ENCODE peak calls at places on chromosomes 12 and 14, in seven cellular contexts. P is sigmoid colon, Z is transverse colon, K is suprapubic skin, O is HCT116, J is breast epithelium, L is stomach. A is an unnamed sample.

GRCh38 chr12:55996201-55996714 is 818 bp upstream of the SUOX start:
- DNase-seq in O (no peak), Z (peak; percentile 67), K (no peak), P (peak; percentile 79), J (peak; percentile 39), L (peak; percentile 67), A (no peak)

GRCh38 chr12:53231859-53232640 is at the start of gene RARG:
- DNase-seq in K (peak; percentile 84), J (peak; percentile 83), Z (peak; percentile 71), O (no peak), P (peak; percentile 85), L (peak; percentile 63), A (peak; percentile 91)

GRCh38 chr12:53234236-53234635 is 2.2 kb upstream of the RARG start:
- DNase-seq in L (no peak), J (no peak), K (no peak), Z (peak; percentile 43), O (no peak), P (no peak), A (peak; percentile 75)

GRCh38 chr14:54756656-54757392 is 145.8 kb downstream of the GCH1 start:
- DNase-seq in L (no peak), O (no peak), P (no peak), K (peak; percentile 11), Z (no peak), J (no peak), A (no peak)

GRCh38 chr12:3273409-3273853 is 196.3 kb downstream of the TSPAN9 start:
- DNase-seq in K (no peak), L (no peak), P (no peak), Z (no peak), J (no peak), O (peak; percentile 7), A (no peak)

GRCh38 chr12:101945361-101946232 is 68.2 kb downstream of the DRAM1 start:
- DNase-seq in K (no peak), P (no peak), O (no peak), L (peak; percentile 28), Z (peak; percentile 13), J (no peak), A (no peak)

GRCh38 chr12:47808049-47808448 is 11.7 kb downstream of the HDAC7 start:
- DNase-seq in P (peak; percentile 83), L (no peak), K (no peak), J (no peak), Z (peak; percentile 79), O (no peak), A (no peak)

GRCh38 chr14:41303506-41303905 is 303.2 kb upstream of the LRFN5 start:
- DNase-seq in K (no peak), J (no peak), P (no peak), Z (no peak), L (no peak), O (no peak), A (no peak)

GRCh38 chr12:100460702-100461101 is 13.0 kb upstream of the NR1H4 start:
- DNase-seq in Z (no peak), P (no peak), J (no peak), L (no peak), K (no peak), O (no peak), A (no peak)

GRCh38 chr14:80538633-80539375 is 327.5 kb upstream of the DIO2 start:
- DNase-seq in J (no peak), Z (no peak), P (no peak), K (no peak), O (no peak), L (no peak), A (no peak)

GRCh38 chr12:113060336-113060960 is 3.9 kb downstream of the DTX1 start:
- DNase-seq in K (no peak), O (no peak), Z (no peak), P (no peak), L (no peak), J (no peak), A (no peak)

GRCh38 chr12:2640709-2641108 is 154.1 kb upstream of the FKBP4 start:
- DNase-seq in K (peak; percentile 76), P (peak; percentile 75), J (no peak), O (peak; percentile 81), L (peak; percentile 33), Z (peak; percentile 11), A (no peak)

GRCh38 chr14:75452900-75453816 is 25.3 kb downstream of the JDP2 start:
- DNase-seq in L (no peak), O (no peak), K (no peak), P (peak; percentile 92), J (peak; percentile 88), Z (peak; percentile 50), A (no peak)

GRCh38 chr12:30996255-30996654 is 69.7 kb downstream of the TSPAN11 start:
- DNase-seq in P (no peak), Z (no peak), K (no peak), L (no peak), O (no peak), J (no peak), A (no peak)

GRCh38 chr14:60760648-60761364 is 26.2 kb downstream of the MNAT1 start:
- DNase-seq in Z (no peak), O (peak; percentile 71), K (no peak), L (no peak), P (no peak), J (no peak), A (no peak)

GRCh38 chr14:38207830-38208815 is at the start of gene SSTR1:
- DNase-seq in J (no peak), P (no peak), Z (peak; percentile 89), K (no peak), L (peak; percentile 94), O (no peak), A (no peak)

GRCh38 chr12:116601524-116601923 is 42.3 kb downstream of the MAP1LC3B2 start:
- DNase-seq in Z (no peak), L (no peak), O (no peak), K (no peak), J (no peak), P (no peak), A (no peak)

GRCh38 chr14:44291516-44291915 is 215.6 kb downstream of the FSCB start:
- DNase-seq in L (no peak), K (no peak), J (no peak), P (no peak), Z (no peak), O (no peak), A (no peak)

GRCh38 chr12:92530706-92531105 is 172.1 kb upstream of the PLEKHG7 start:
- DNase-seq in J (no peak), O (no peak), L (no peak), Z (no peak), P (no peak), K (no peak), A (no peak)

GRCh38 chr12:112172556-112173324 is 47.4 kb downstream of the TRAFD1 start:
- DNase-seq in K (no peak), P (peak; percentile 56), O (no peak), Z (no peak), J (no peak), L (no peak), A (no peak)

GRCh38 chr14:90538095-90538494 is 141.3 kb downstream of the CALM1 start:
- DNase-seq in Z (no peak), K (no peak), O (no peak), P (no peak), J (no peak), L (no peak), A (no peak)

GRCh38 chr12:57765003-57765697 is 1.7 kb downstream of the CYP27B1 start:
- DNase-seq in K (no peak), O (no peak), J (no peak), Z (peak; percentile 64), P (no peak), L (peak; percentile 45), A (no peak)

GRCh38 chr12:28782812-28783211 is 366.3 kb upstream of the FAR2 start:
- DNase-seq in Z (no peak), P (no peak), O (no peak), L (no peak), J (no peak), K (no peak), A (no peak)

GRCh38 chr12:38324896-38325295 is 8.3 kb downstream of the ALG10B start:
- DNase-seq in O (no peak), L (no peak), P (no peak), K (no peak), Z (no peak), J (no peak), A (no peak)

GRCh38 chr12:8532045-8532444 is 8.7 kb downstream of the CLEC4E start:
- DNase-seq in P (no peak), J (no peak), Z (no peak), K (no peak), L (no peak), O (no peak), A (no peak)

GRCh38 chr12:109679716-109680520 is 33.7 kb upstream of the FAM222A start:
- DNase-seq in L (no peak), J (no peak), O (no peak), P (no peak), Z (no peak), K (no peak), A (no peak)

GRCh38 chr14:52033131-52033642 is 35.7 kb downstream of the NID2 start:
- DNase-seq in Z (no peak), L (no peak), O (no peak), P (no peak), K (no peak), J (no peak), A (no peak)
- H3K4me3 ChIP-seq in Z (no peak overlapping the region), L (no peak overlapping the region), O (no peak overlapping the region), P (no peak overlapping the region), K (no peak overlapping the region), J (no peak overlapping the region), A (no peak overlapping the region)

GRCh38 chr12:25386823-25387134 is 136.1 kb upstream of the KRAS start:
- DNase-seq in K (no peak), O (no peak), P (peak; percentile 69), L (no peak), J (no peak), Z (peak; percentile 25), A (no peak)

GRCh38 chr12:25387136-25388050 is 136.7 kb upstream of the KRAS start:
- DNase-seq in P (peak; percentile 94), O (peak; percentile 84), K (peak; percentile 87), J (peak; percentile 77), Z (peak; percentile 88), L (peak; percentile 91), A (no peak)

GRCh38 chr12:25382311-25383106 is 131.8 kb upstream of the KRAS start:
- DNase-seq in P (no peak), L (no peak), K (no peak), Z (peak; percentile 39), J (no peak), O (no peak), A (no peak)

GRCh38 chr12:25384954-25385216 is 134.2 kb upstream of the KRAS start:
- DNase-seq in Z (no peak), O (no peak), L (no peak), J (no peak), P (no peak), K (no peak), A (no peak)

GRCh38 chr12:25384038-25384953 is 133.6 kb upstream of the KRAS start:
- DNase-seq in L (no peak), P (no peak), J (no peak), K (no peak), O (no peak), Z (peak; percentile 42), A (no peak)
- H3K27ac ChIP-seq in L (peak overlapping the region; percentile 99), P (peak overlapping the region; percentile 99), J (peak overlapping the region; percentile 98), K (peak overlapping the region; percentile 99), O (no peak overlapping the region), Z (peak overlapping the region; percentile 100), A (peak overlapping the region; percentile 98)

GRCh38 chr12:120368789-120369475 is at the start of gene MSI1:
- DNase-seq in L (no peak), Z (no peak), J (no peak), P (no peak), K (no peak), O (no peak), A (no peak)
- TF ChIP-seq POLR2AphosphoS5 in L (no peak), Z (no peak), J (no peak), P (no peak), K (no peak), O (peak; percentile 73), A (no peak)

GRCh38 chr12:6763380-6763779 is 2.8 kb upstream of the PTMS start:
- DNase-seq in Z (no peak), L (no peak), K (no peak), J (no peak), O (no peak), P (no peak), A (no peak)
- H3K4me3 ChIP-seq in Z (no peak overlapping the region), L (peak overlapping the region; percentile 26), K (no peak overlapping the region), J (peak overlapping the region; percentile 75), O (no peak overlapping the region), P (peak overlapping the region; percentile 14), A (peak overlapping the region; percentile 21)

A was measured in vagina.